ENCODE peak calls at places on chromosomes 4 and X, in eight cellular contexts. One of them, this sample, is unnamed.

GRCh38 chr4:42482516-42483327 is 85.4 kb downstream of the SHISA3 start:
- DNase-seq in amniotic stem cell: no peak
- DNase-seq in CD8-positive, alpha-beta memory T cell: no peak
- DNase-seq in left ventricle myocardium inferior: no peak
- DNase-seq in NCI-H1105: no peak
- DNase-seq in putamen: no peak
- DNase-seq in fibroblast of lung: peak
- DNase-seq in iris pigment epithelial cell: no peak
- DNase-seq in this sample: no peak

GRCh38 chr4:16583764-16584163 is 314.7 kb downstream of the LDB2 start:
- DNase-seq in amniotic stem cell: no peak
- DNase-seq in CD8-positive, alpha-beta memory T cell: no peak
- DNase-seq in left ventricle myocardium inferior: no peak
- DNase-seq in NCI-H1105: no peak
- DNase-seq in putamen: no peak
- DNase-seq in fibroblast of lung: peak
- DNase-seq in iris pigment epithelial cell: peak
- DNase-seq in this sample: no peak

GRCh38 chrX:118226060-118226428 is 109.4 kb upstream of the KLHL13 start:
- DNase-seq in amniotic stem cell: peak
- DNase-seq in CD8-positive, alpha-beta memory T cell: no peak
- DNase-seq in left ventricle myocardium inferior: no peak
- DNase-seq in NCI-H1105: peak
- DNase-seq in putamen: no peak
- DNase-seq in fibroblast of lung: peak
- DNase-seq in iris pigment epithelial cell: no peak
- DNase-seq in this sample: no peak

GRCh38 chr4:89788243-89789072 is 48.5 kb downstream of the SNCA start:
- DNase-seq in amniotic stem cell: no peak
- DNase-seq in CD8-positive, alpha-beta memory T cell: no peak
- DNase-seq in left ventricle myocardium inferior: peak
- DNase-seq in NCI-H1105: no peak
- DNase-seq in putamen: no peak
- DNase-seq in fibroblast of lung: peak
- DNase-seq in iris pigment epithelial cell: peak
- DNase-seq in this sample: no peak

GRCh38 chr4:56158483-56158882 is 209.7 kb downstream of the CEP135 start:
- DNase-seq in amniotic stem cell: no peak
- DNase-seq in CD8-positive, alpha-beta memory T cell: no peak
- DNase-seq in left ventricle myocardium inferior: no peak
- DNase-seq in NCI-H1105: no peak
- DNase-seq in putamen: no peak
- DNase-seq in fibroblast of lung: no peak
- DNase-seq in iris pigment epithelial cell: no peak
- DNase-seq in this sample: no peak

GRCh38 chrX:38225093-38225492 is 4.4 kb upstream of the SRPX start:
- DNase-seq in amniotic stem cell: no peak
- DNase-seq in CD8-positive, alpha-beta memory T cell: no peak
- DNase-seq in left ventricle myocardium inferior: no peak
- DNase-seq in NCI-H1105: no peak
- DNase-seq in putamen: no peak
- DNase-seq in fibroblast of lung: peak
- DNase-seq in iris pigment epithelial cell: peak
- DNase-seq in this sample: no peak

GRCh38 chr4:17562157-17562556 is 14.8 kb upstream of the LAP3 start:
- DNase-seq in amniotic stem cell: no peak
- DNase-seq in CD8-positive, alpha-beta memory T cell: no peak
- DNase-seq in left ventricle myocardium inferior: no peak
- DNase-seq in NCI-H1105: no peak
- DNase-seq in putamen: no peak
- DNase-seq in fibroblast of lung: no peak
- DNase-seq in iris pigment epithelial cell: no peak
- DNase-seq in this sample: no peak

GRCh38 chrX:24767557-24767956 is 73.8 kb downstream of the POLA1 start:
- DNase-seq in amniotic stem cell: no peak
- DNase-seq in CD8-positive, alpha-beta memory T cell: no peak
- DNase-seq in left ventricle myocardium inferior: no peak
- DNase-seq in NCI-H1105: no peak
- DNase-seq in putamen: no peak
- DNase-seq in fibroblast of lung: peak
- DNase-seq in iris pigment epithelial cell: peak
- DNase-seq in this sample: no peak

GRCh38 chrX:144732588-144732987 is 514.7 kb upstream of the SPANXN1 start:
- DNase-seq in amniotic stem cell: no peak
- DNase-seq in CD8-positive, alpha-beta memory T cell: no peak
- DNase-seq in left ventricle myocardium inferior: no peak
- DNase-seq in NCI-H1105: no peak
- DNase-seq in putamen: no peak
- DNase-seq in fibroblast of lung: no peak
- DNase-seq in iris pigment epithelial cell: peak
- DNase-seq in this sample: no peak

GRCh38 chr4:140448830-140449229 is 21.4 kb upstream of the CLGN start:
- DNase-seq in amniotic stem cell: no peak
- DNase-seq in CD8-positive, alpha-beta memory T cell: no peak
- DNase-seq in left ventricle myocardium inferior: no peak
- DNase-seq in NCI-H1105: peak
- DNase-seq in putamen: no peak
- DNase-seq in fibroblast of lung: peak
- DNase-seq in iris pigment epithelial cell: peak
- DNase-seq in this sample: no peak

GRCh38 chr4:15659768-15660394 is 4.7 kb upstream of the FBXL5 start:
- DNase-seq in amniotic stem cell: no peak
- DNase-seq in CD8-positive, alpha-beta memory T cell: no peak
- DNase-seq in left ventricle myocardium inferior: no peak
- DNase-seq in NCI-H1105: no peak
- DNase-seq in putamen: no peak
- DNase-seq in fibroblast of lung: peak
- DNase-seq in iris pigment epithelial cell: peak
- DNase-seq in this sample: no peak

GRCh38 chr4:51858605-51859211 is 15.8 kb downstream of the DCUN1D4 start:
- DNase-seq in amniotic stem cell: no peak
- DNase-seq in CD8-positive, alpha-beta memory T cell: no peak
- DNase-seq in left ventricle myocardium inferior: no peak
- DNase-seq in NCI-H1105: no peak
- DNase-seq in putamen: no peak
- DNase-seq in fibroblast of lung: peak
- DNase-seq in iris pigment epithelial cell: peak
- DNase-seq in this sample: no peak

GRCh38 chr4:155690044-155690837 is 23.6 kb downstream of the GUCY1A1 start:
- DNase-seq in amniotic stem cell: no peak
- DNase-seq in CD8-positive, alpha-beta memory T cell: no peak
- DNase-seq in left ventricle myocardium inferior: no peak
- DNase-seq in NCI-H1105: no peak
- DNase-seq in putamen: no peak
- DNase-seq in fibroblast of lung: no peak
- DNase-seq in iris pigment epithelial cell: no peak
- DNase-seq in this sample: no peak

GRCh38 chrX:69173906-69174305 is 8.7 kb upstream of the PJA1 start:
- DNase-seq in amniotic stem cell: no peak
- DNase-seq in CD8-positive, alpha-beta memory T cell: no peak
- DNase-seq in left ventricle myocardium inferior: no peak
- DNase-seq in NCI-H1105: no peak
- DNase-seq in putamen: no peak
- DNase-seq in fibroblast of lung: no peak
- DNase-seq in iris pigment epithelial cell: no peak
- DNase-seq in this sample: no peak

GRCh38 chr4:40939826-40940225 is 190.1 kb downstream of the NSUN7 start:
- DNase-seq in amniotic stem cell: no peak
- DNase-seq in CD8-positive, alpha-beta memory T cell: no peak
- DNase-seq in left ventricle myocardium inferior: no peak
- DNase-seq in NCI-H1105: no peak
- DNase-seq in putamen: no peak
- DNase-seq in fibroblast of lung: no peak
- DNase-seq in iris pigment epithelial cell: no peak
- DNase-seq in this sample: no peak

GRCh38 chr4:119113033-119113655 is 22.5 kb upstream of the MYOZ2 start:
- DNase-seq in amniotic stem cell: peak
- DNase-seq in CD8-positive, alpha-beta memory T cell: no peak
- DNase-seq in left ventricle myocardium inferior: no peak
- DNase-seq in NCI-H1105: no peak
- DNase-seq in putamen: no peak
- DNase-seq in fibroblast of lung: peak
- DNase-seq in iris pigment epithelial cell: peak
- DNase-seq in this sample: no peak

GRCh38 chrX:18377802-18378201 is 23.3 kb upstream of the SCML2 start:
- DNase-seq in amniotic stem cell: no peak
- DNase-seq in CD8-positive, alpha-beta memory T cell: no peak
- DNase-seq in left ventricle myocardium inferior: no peak
- DNase-seq in NCI-H1105: no peak
- DNase-seq in putamen: no peak
- DNase-seq in fibroblast of lung: no peak
- DNase-seq in iris pigment epithelial cell: peak
- DNase-seq in this sample: no peak

GRCh38 chrX:32137525-32137924 is 1065.7 kb upstream of the FTHL17 start:
- DNase-seq in amniotic stem cell: no peak
- DNase-seq in CD8-positive, alpha-beta memory T cell: no peak
- DNase-seq in left ventricle myocardium inferior: no peak
- DNase-seq in NCI-H1105: no peak
- DNase-seq in putamen: no peak
- DNase-seq in fibroblast of lung: no peak
- DNase-seq in iris pigment epithelial cell: peak
- DNase-seq in this sample: no peak

GRCh38 chr4:169314906-169315305 is 44.1 kb upstream of the SH3RF1 start:
- DNase-seq in amniotic stem cell: no peak
- DNase-seq in CD8-positive, alpha-beta memory T cell: no peak
- DNase-seq in left ventricle myocardium inferior: peak
- DNase-seq in NCI-H1105: peak
- DNase-seq in putamen: peak
- DNase-seq in fibroblast of lung: peak
- DNase-seq in iris pigment epithelial cell: peak
- DNase-seq in this sample: no peak

GRCh38 chr4:113141901-113142346 is 92.5 kb downstream of the ANK2 start:
- DNase-seq in amniotic stem cell: no peak
- DNase-seq in CD8-positive, alpha-beta memory T cell: no peak
- DNase-seq in left ventricle myocardium inferior: no peak
- DNase-seq in NCI-H1105: peak
- DNase-seq in putamen: peak
- DNase-seq in fibroblast of lung: peak
- DNase-seq in iris pigment epithelial cell: peak
- DNase-seq in this sample: no peak

GRCh38 chr4:7823416-7823824 is 116.2 kb downstream of the AFAP1 start:
- DNase-seq in amniotic stem cell: no peak
- DNase-seq in CD8-positive, alpha-beta memory T cell: no peak
- DNase-seq in left ventricle myocardium inferior: peak
- DNase-seq in NCI-H1105: no peak
- DNase-seq in putamen: no peak
- DNase-seq in fibroblast of lung: no peak
- DNase-seq in iris pigment epithelial cell: no peak
- DNase-seq in this sample: no peak

GRCh38 chr4:25551608-25552007 is 104.0 kb upstream of the SLC34A2 start:
- DNase-seq in amniotic stem cell: no peak
- DNase-seq in CD8-positive, alpha-beta memory T cell: no peak
- DNase-seq in left ventricle myocardium inferior: no peak
- DNase-seq in NCI-H1105: no peak
- DNase-seq in putamen: no peak
- DNase-seq in fibroblast of lung: no peak
- DNase-seq in iris pigment epithelial cell: no peak
- DNase-seq in this sample: no peak

GRCh38 chrX:93346309-93346708 is 327.1 kb downstream of the NAP1L3 start:
- DNase-seq in amniotic stem cell: no peak
- DNase-seq in CD8-positive, alpha-beta memory T cell: no peak
- DNase-seq in left ventricle myocardium inferior: no peak
- DNase-seq in NCI-H1105: no peak
- DNase-seq in putamen: no peak
- DNase-seq in fibroblast of lung: no peak
- DNase-seq in iris pigment epithelial cell: no peak
- DNase-seq in this sample: no peak

GRCh38 chrX:42289492-42290385 is 366.4 kb upstream of the CASK start:
- DNase-seq in amniotic stem cell: no peak
- DNase-seq in CD8-positive, alpha-beta memory T cell: no peak
- DNase-seq in left ventricle myocardium inferior: no peak
- DNase-seq in NCI-H1105: no peak
- DNase-seq in putamen: no peak
- DNase-seq in fibroblast of lung: no peak
- DNase-seq in iris pigment epithelial cell: no peak
- DNase-seq in this sample: no peak

GRCh38 chr4:118141240-118141639 is 107.0 kb downstream of the NDST3 start:
- DNase-seq in amniotic stem cell: no peak
- DNase-seq in CD8-positive, alpha-beta memory T cell: no peak
- DNase-seq in left ventricle myocardium inferior: no peak
- DNase-seq in NCI-H1105: no peak
- DNase-seq in putamen: no peak
- DNase-seq in fibroblast of lung: no peak
- DNase-seq in iris pigment epithelial cell: no peak
- DNase-seq in this sample: no peak

GRCh38 chrX:150533863-150534262 is 34.6 kb upstream of the MTM1 start:
- DNase-seq in amniotic stem cell: no peak
- DNase-seq in CD8-positive, alpha-beta memory T cell: no peak
- DNase-seq in left ventricle myocardium inferior: no peak
- DNase-seq in NCI-H1105: no peak
- DNase-seq in putamen: no peak
- DNase-seq in fibroblast of lung: peak
- DNase-seq in iris pigment epithelial cell: no peak
- DNase-seq in this sample: no peak

This sample was measured in 8988T.